ENCODE peak calls at places on chromosomes 16 and 17, in ten cellular contexts. C is HTR-8/SVneo; K is caudate nucleus; Y is stimulated activated CD4-positive, alpha-beta T cell treated with anti-CD3 and anti-CD28 coated beads, TNF-alpha, amount 100 ng/mL, for 24 hours; A is stimulated activated CD8-positive, alpha-beta memory T cell treated with anti-CD3 and anti-CD28 coated beads, Interleukin-7, amount 100 ng/mL, for 1 hour; T is body of pancreas; N is HFF-Myc; F is heart right ventricle; S is GM13976; V is NCI-H2171. L is an unnamed sample.

GRCh38 chr16:4420703-4421102 is 4.3 kb upstream of the CORO7 start:
- DNase-seq in F (no peak), Y (no peak), K (no peak), S (no peak), V (no peak), A (no peak), C (no peak), N (no peak), T (no peak), L (no peak)

GRCh38 chr17:74840989-74841666 is 18.6 kb downstream of the GRIN2C start:
- DNase-seq in S (no peak), K (peak; percentile 42), Y (no peak), V (no peak), T (no peak), N (no peak), C (no peak), F (peak; percentile 78), A (no peak), L (peak; percentile 29)

GRCh38 chr17:76709077-76709950 is 1.5 kb downstream of the MXRA7 start:
- DNase-seq in C (peak; percentile 95), K (peak; percentile 31), N (peak; percentile 85), T (peak; percentile 58), A (no peak), Y (no peak), F (peak; percentile 91), S (no peak), V (no peak), L (peak; percentile 48)

GRCh38 chr17:27379863-27380533 is 76.2 kb upstream of the KSR1 start:
- DNase-seq in S (no peak), A (no peak), V (no peak), Y (no peak), T (peak; percentile 54), K (peak; percentile 33), N (no peak), C (no peak), F (peak; percentile 65), L (no peak)

GRCh38 chr17:51636291-51636690 is 375.9 kb downstream of the UTP18 start:
- DNase-seq in F (no peak), N (no peak), T (no peak), K (no peak), S (no peak), Y (no peak), V (no peak), C (no peak), A (no peak), L (no peak)

GRCh38 chr16:30032083-30032819 is 1.2 kb upstream of the TLCD3B start:
- DNase-seq in V (peak; percentile 62), A (no peak), N (peak; percentile 40), T (peak; percentile 37), S (peak; percentile 88), Y (peak; percentile 46), K (no peak), F (no peak), C (peak; percentile 74), L (no peak)

GRCh38 chr17:71914812-71915211 is 206.0 kb upstream of the SOX9 start:
- DNase-seq in A (no peak), Y (no peak), C (no peak), F (no peak), S (no peak), K (no peak), N (no peak), V (no peak), T (no peak), L (no peak)

GRCh38 chr17:57866723-57867122 is 16.9 kb upstream of the MRPS23 start:
- DNase-seq in V (no peak), Y (no peak), C (no peak), N (no peak), T (no peak), A (no peak), K (no peak), F (no peak), S (no peak), L (no peak)

GRCh38 chr16:28883221-28883996 is 5.1 kb downstream of the ATP2A1 start:
- DNase-seq in K (no peak), V (no peak), Y (no peak), N (no peak), T (no peak), S (no peak), A (no peak), F (no peak), C (no peak), L (no peak)